ENCODE peak calls at places on chromosomes 16 and 17, in four cellular contexts. One of them, this sample, is unnamed. For H3K9me3, the result is how much of the 10 kb centered on the place peaks cover.

GRCh38 chr17:42088736-42089135 is 9.5 kb downstream of the ZNF385C start:
- DNase-seq in tibial artery: no peak
- DNase-seq in Peyer's patch: no peak
- DNase-seq in cardiac muscle cell: no peak
- DNase-seq in this sample: no peak

GRCh38 chr17:6069611-6070279 is 434 bp upstream of the WSCD1 start:
- DNase-seq in tibial artery: no peak
- DNase-seq in Peyer's patch: no peak
- DNase-seq in cardiac muscle cell: peak
- DNase-seq in this sample: peak

GRCh38 chr16:64455275-64455674 is 666.6 kb downstream of the CDH11 start:
- DNase-seq in Peyer's patch: no peak
- DNase-seq in tibial artery: no peak
- DNase-seq in cardiac muscle cell: no peak
- DNase-seq in this sample: no peak

GRCh38 chr16:85754403-85754802 is 3.5 kb upstream of the C16orf74 start:
- DNase-seq in cardiac muscle cell: no peak
- DNase-seq in Peyer's patch: no peak
- DNase-seq in tibial artery: no peak
- DNase-seq in this sample: no peak

GRCh38 chr17:56144205-56144604 is 9.1 kb upstream of the ANKFN1 start:
- DNase-seq in cardiac muscle cell: peak
- DNase-seq in tibial artery: no peak
- DNase-seq in Peyer's patch: no peak
- DNase-seq in this sample: no peak

GRCh38 chr16:84538441-84538840 is 34.0 kb upstream of the MEAK7 start:
- DNase-seq in Peyer's patch: no peak
- DNase-seq in cardiac muscle cell: no peak
- DNase-seq in tibial artery: no peak
- DNase-seq in this sample: no peak

GRCh38 chr17:32265896-32266388 is 310 bp downstream of the RHBDL3 start:
- DNase-seq in cardiac muscle cell: no peak
- DNase-seq in tibial artery: no peak
- DNase-seq in Peyer's patch: no peak
- DNase-seq in this sample: no peak

GRCh38 chr17:16351831-16352230 is 1.4 kb downstream of the CENPV start:
- DNase-seq in Peyer's patch: no peak
- DNase-seq in cardiac muscle cell: no peak
- DNase-seq in tibial artery: no peak
- DNase-seq in this sample: no peak

GRCh38 chr17:3885970-3886369 is 6.9 kb downstream of the CAMKK1 start:
- DNase-seq in tibial artery: no peak
- DNase-seq in cardiac muscle cell: no peak
- DNase-seq in Peyer's patch: no peak
- DNase-seq in this sample: no peak

GRCh38 chr17:63433746-63434591 is 12.1 kb downstream of the CYB561 start:
- DNase-seq in Peyer's patch: peak
- DNase-seq in tibial artery: peak
- DNase-seq in cardiac muscle cell: no peak
- DNase-seq in this sample: no peak

GRCh38 chr17:44152875-44153274 is 11.1 kb downstream of the HROB start:
- DNase-seq in Peyer's patch: no peak
- DNase-seq in tibial artery: no peak
- DNase-seq in cardiac muscle cell: no peak
- DNase-seq in this sample: no peak

GRCh38 chr17:58710948-58711552 is 18.6 kb downstream of the RAD51C start:
- DNase-seq in cardiac muscle cell: peak
- DNase-seq in Peyer's patch: peak
- DNase-seq in tibial artery: no peak
- DNase-seq in this sample: no peak

GRCh38 chr17:1629647-1630310 is 1.1 kb upstream of the SLC43A2 start:
- DNase-seq in Peyer's patch: peak
- DNase-seq in tibial artery: peak
- DNase-seq in cardiac muscle cell: peak
- DNase-seq in this sample: peak

GRCh38 chr17:67519801-67520251 is 142.7 kb downstream of the PITPNC1 start:
- DNase-seq in cardiac muscle cell: no peak
- DNase-seq in tibial artery: no peak
- DNase-seq in Peyer's patch: no peak
- DNase-seq in this sample: no peak

GRCh38 chr17:62626719-62627218 is 701 bp upstream of the MRC2 start:
- DNase-seq in cardiac muscle cell: peak
- DNase-seq in Peyer's patch: no peak
- DNase-seq in tibial artery: peak
- DNase-seq in this sample: no peak

GRCh38 chr16:781346-782010 is 6.7 kb downstream of the RPUSD1 start:
- DNase-seq in tibial artery: no peak
- DNase-seq in Peyer's patch: no peak
- DNase-seq in cardiac muscle cell: no peak
- DNase-seq in this sample: no peak

GRCh38 chr17:2418572-2418971 is 17.7 kb upstream of the MNT start:
- DNase-seq in cardiac muscle cell: no peak
- DNase-seq in tibial artery: no peak
- DNase-seq in Peyer's patch: no peak
- DNase-seq in this sample: no peak

GRCh38 chr17:75764711-75765421 is at the start of gene GALK1:
- DNase-seq in cardiac muscle cell: peak
- DNase-seq in tibial artery: peak
- DNase-seq in Peyer's patch: peak
- DNase-seq in this sample: peak

GRCh38 chr16:75379911-75380847 is 53.1 kb downstream of the CFDP1 start:
- DNase-seq in cardiac muscle cell: no peak
- DNase-seq in Peyer's patch: peak
- DNase-seq in tibial artery: no peak
- DNase-seq in this sample: peak

GRCh38 chr16:11024333-11025053 is 80.1 kb downstream of the CLEC16A start:
- DNase-seq in tibial artery: no peak
- DNase-seq in cardiac muscle cell: no peak
- DNase-seq in Peyer's patch: no peak
- DNase-seq in this sample: no peak

GRCh38 chr17:80785477-80786178 is 206.0 kb upstream of the CHMP6 start:
- DNase-seq in cardiac muscle cell: peak
- DNase-seq in Peyer's patch: no peak
- DNase-seq in tibial artery: no peak
- DNase-seq in this sample: no peak

GRCh38 chr16:83953796-83954576 is 946 bp downstream of the OSGIN1 start:
- DNase-seq in Peyer's patch: peak
- DNase-seq in tibial artery: no peak
- DNase-seq in cardiac muscle cell: peak
- DNase-seq in this sample: no peak

GRCh38 chr17:58284613-58285421 is 4.1 kb upstream of the MPO start:
- DNase-seq in cardiac muscle cell: no peak
- DNase-seq in Peyer's patch: no peak
- DNase-seq in tibial artery: no peak
- DNase-seq in this sample: no peak

GRCh38 chr16:50771366-50771765 is 29.5 kb downstream of the CYLD start:
- DNase-seq in cardiac muscle cell: no peak
- DNase-seq in Peyer's patch: no peak
- DNase-seq in tibial artery: no peak
- DNase-seq in this sample: no peak

GRCh38 chr16:17224859-17225258 is 245.9 kb downstream of the XYLT1 start:
- DNase-seq in Peyer's patch: peak
- DNase-seq in cardiac muscle cell: no peak
- DNase-seq in tibial artery: peak
- DNase-seq in this sample: no peak

DNA sequence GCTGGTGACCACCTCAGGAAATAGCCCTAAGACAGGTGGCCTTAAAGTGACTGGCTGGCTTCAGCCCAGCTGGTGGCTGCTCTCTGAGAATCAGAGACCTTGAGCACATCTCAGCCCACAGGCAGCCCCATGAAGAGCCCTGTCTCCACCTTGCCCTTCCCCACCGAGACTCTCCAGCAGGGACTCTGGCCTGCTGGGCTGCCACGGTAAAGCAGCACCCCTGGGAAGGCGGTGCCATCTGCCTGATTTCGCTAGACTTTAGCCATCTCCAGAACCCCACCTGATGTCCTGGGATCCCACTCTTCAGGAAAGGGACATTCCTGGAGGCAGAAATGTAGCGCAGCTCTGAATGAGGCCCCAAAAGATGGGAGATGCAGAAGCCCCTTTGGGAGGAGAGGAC is 45.2 kb upstream of the LGALS9 start:
- DNase-seq in cardiac muscle cell: no peak
- DNase-seq in Peyer's patch: no peak
- DNase-seq in tibial artery: no peak
- DNase-seq in this sample: no peak
- H3K27ac ChIP-seq in cardiac muscle cell: peak
- H3K27ac ChIP-seq in Peyer's patch: no peak
- H3K27ac ChIP-seq in tibial artery: no peak
- H3K27ac ChIP-seq in this sample: no peak

GRCh38 chr17:59869941-59870218 is 22.9 kb downstream of the TUBD1 start:
- DNase-seq in Peyer's patch: no peak
- DNase-seq in cardiac muscle cell: no peak
- DNase-seq in tibial artery: no peak
- DNase-seq in this sample: no peak

GRCh38 chr17:59874366-59874765 is 18.4 kb downstream of the TUBD1 start:
- DNase-seq in cardiac muscle cell: no peak
- DNase-seq in tibial artery: no peak
- DNase-seq in Peyer's patch: no peak
- DNase-seq in this sample: no peak

GRCh38 chr17:59872351-59872750 is 20.4 kb downstream of the TUBD1 start:
- DNase-seq in tibial artery: no peak
- DNase-seq in Peyer's patch: no peak
- DNase-seq in cardiac muscle cell: no peak
- DNase-seq in this sample: no peak

GRCh38 chr17:59870482-59870881 is 22.3 kb downstream of the TUBD1 start:
- DNase-seq in tibial artery: no peak
- DNase-seq in Peyer's patch: peak
- DNase-seq in cardiac muscle cell: no peak
- DNase-seq in this sample: no peak
- TF ChIP-seq CTCF in tibial artery: no peak
- TF ChIP-seq CTCF in Peyer's patch: no peak
- TF ChIP-seq CTCF in cardiac muscle cell: no peak
- TF ChIP-seq CTCF in this sample: no peak

GRCh38 chr17:69723741-69724140 is 309.2 kb downstream of the MAP2K6 start:
- DNase-seq in Peyer's patch: no peak
- DNase-seq in tibial artery: no peak
- DNase-seq in cardiac muscle cell: no peak
- DNase-seq in this sample: no peak
- H3K9me3 ChIP-seq in Peyer's patch: under half
- H3K9me3 ChIP-seq in tibial artery: under half
- H3K9me3 ChIP-seq in cardiac muscle cell: under half
- H3K9me3 ChIP-seq in this sample: under half

GRCh38 chr17:13016881-13017622 is 775 bp downstream of the ELAC2 start:
- DNase-seq in tibial artery: no peak
- DNase-seq in Peyer's patch: peak
- DNase-seq in cardiac muscle cell: no peak
- DNase-seq in this sample: no peak
- H3K27ac ChIP-seq in tibial artery: peak
- H3K27ac ChIP-seq in Peyer's patch: peak
- H3K27ac ChIP-seq in cardiac muscle cell: peak
- H3K27ac ChIP-seq in this sample: peak

GRCh38 chr16:24538756-24539294 is 541 bp upstream of the RBBP6 start:
- DNase-seq in cardiac muscle cell: no peak
- DNase-seq in tibial artery: no peak
- DNase-seq in Peyer's patch: no peak
- DNase-seq in this sample: no peak
- TF ChIP-seq CTCF in cardiac muscle cell: no peak
- TF ChIP-seq CTCF in tibial artery: no peak
- TF ChIP-seq CTCF in Peyer's patch: peak
- TF ChIP-seq CTCF in this sample: no peak

DNA sequence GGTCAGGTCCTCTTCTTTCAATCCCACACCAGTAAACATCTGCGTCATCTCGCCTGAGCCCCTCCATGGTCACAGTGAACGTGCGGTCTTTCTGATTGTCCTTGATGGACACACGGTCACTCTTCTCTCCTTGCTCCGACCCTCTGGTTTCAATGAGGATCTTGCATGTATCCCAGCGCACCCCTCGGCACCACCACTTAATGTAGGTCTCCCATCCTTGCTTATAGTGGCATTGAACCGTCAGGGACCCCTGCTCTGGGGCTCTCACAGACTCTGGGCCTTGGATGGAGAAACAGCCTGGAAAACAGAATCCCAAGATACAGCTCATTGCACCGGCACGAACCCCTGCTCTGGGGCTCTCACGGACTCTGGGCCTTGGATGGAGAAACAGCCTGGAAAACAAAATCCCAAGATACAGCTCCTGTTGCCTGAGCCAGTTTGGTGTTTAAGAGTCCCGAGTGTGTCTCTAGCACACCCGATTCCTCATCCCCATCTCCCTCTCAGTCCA is 5.4 kb downstream of the CD300LB start:
- DNase-seq in tibial artery: no peak
- DNase-seq in Peyer's patch: peak
- DNase-seq in cardiac muscle cell: no peak
- DNase-seq in this sample: no peak
- H3K9me3 ChIP-seq in tibial artery: under half
- H3K9me3 ChIP-seq in Peyer's patch: under half
- H3K9me3 ChIP-seq in cardiac muscle cell: under half
- H3K9me3 ChIP-seq in this sample: under half

GRCh38 chr17:7551396-7551795 is 2.5 kb downstream of the TNFSF12 start:
- DNase-seq in tibial artery: no peak
- DNase-seq in Peyer's patch: no peak
- DNase-seq in cardiac muscle cell: no peak
- DNase-seq in this sample: no peak
- H3K27ac ChIP-seq in tibial artery: no peak
- H3K27ac ChIP-seq in Peyer's patch: peak
- H3K27ac ChIP-seq in cardiac muscle cell: no peak
- H3K27ac ChIP-seq in this sample: no peak

GRCh38 chr16:30637952-30638351 is 12.8 kb upstream of the PRR14 start:
- DNase-seq in Peyer's patch: no peak
- DNase-seq in tibial artery: no peak
- DNase-seq in cardiac muscle cell: no peak
- DNase-seq in this sample: no peak
- TF ChIP-seq CTCF in Peyer's patch: peak
- TF ChIP-seq CTCF in tibial artery: no peak
- TF ChIP-seq CTCF in cardiac muscle cell: peak
- TF ChIP-seq CTCF in this sample: peak

This sample was measured in CD4-positive, alpha-beta T cell.